ENCODE peak calls at places on chromosomes 2 and 18, in four cellular contexts. I, A, H and Y are unnamed samples.

GRCh38 chr2:138615257-138615656 is 113.7 kb downstream of the SPOPL start:
- DNase-seq in I (no peak), A (no peak), H (peak), Y (no peak)

GRCh38 chr18:39571511-39571910 is 2005.9 kb upstream of the CELF4 start:
- DNase-seq in I (no peak), A (no peak), H (peak), Y (no peak)

GRCh38 chr2:148909114-148909513 is 34.1 kb downstream of the KIF5C start:
- DNase-seq in I (no peak), A (peak), H (no peak), Y (no peak)

GRCh38 chr18:76823574-76823973 is 1.2 kb downstream of the ZNF236 start:
- DNase-seq in I (peak), A (no peak), H (peak), Y (no peak)

GRCh38 chr2:20356042-20356441 is 5.4 kb upstream of the PUM2 start:
- DNase-seq in I (no peak), A (no peak), H (peak), Y (no peak)

GRCh38 chr2:72889991-72890390 is 2.8 kb downstream of the SPR start:
- DNase-seq in I (no peak), A (no peak), H (no peak), Y (no peak)

GRCh38 chr2:42238644-42239288 is 69.6 kb downstream of the EML4 start:
- DNase-seq in I (peak), A (no peak), H (no peak), Y (no peak)

GRCh38 chr2:224838335-224838734 is 122.2 kb upstream of the CCDC195 start:
- DNase-seq in I (no peak), A (no peak), H (peak), Y (no peak)

GRCh38 chr2:223674998-223675609 is 72.9 kb upstream of the SCG2 start:
- DNase-seq in I (no peak), A (no peak), H (peak), Y (no peak)

GRCh38 chr2:42931147-42931817 is 138.9 kb upstream of the HAAO start:
- DNase-seq in I (no peak), A (no peak), H (no peak), Y (no peak)

GRCh38 chr2:180970052-180970451 is 10.4 kb upstream of the UBE2E3 start:
- DNase-seq in I (no peak), A (no peak), H (no peak), Y (no peak)

GRCh38 chr2:182949572-182950189 is 83.2 kb upstream of the FRZB start:
- DNase-seq in I (no peak), A (no peak), H (peak), Y (no peak)

GRCh38 chr2:16604236-16604635 is 61.4 kb downstream of the CYRIA start:
- DNase-seq in I (no peak), A (no peak), H (no peak), Y (no peak)

GRCh38 chr2:81263989-81264388 is 959.4 kb upstream of the LRRTM1 start:
- DNase-seq in I (no peak), A (no peak), H (no peak), Y (no peak)

GRCh38 chr2:46645681-46646162 is 166.4 kb downstream of the TMEM247 start:
- DNase-seq in I (no peak), A (no peak), H (peak), Y (no peak)

GRCh38 chr2:50611261-50612020 is 420.5 kb downstream of the NRXN1 start:
- DNase-seq in I (no peak), A (no peak), H (no peak), Y (no peak)

GRCh38 chr2:100013892-100014677 is 128.3 kb downstream of the AFF3 start:
- DNase-seq in I (no peak), A (peak), H (peak), Y (peak)

GRCh38 chr2:209238765-209239584 is 184.9 kb upstream of the MAP2 start:
- DNase-seq in I (no peak), A (no peak), H (no peak), Y (no peak)

GRCh38 chr2:97740590-97741182 is 27.3 kb downstream of the ZAP70 start:
- DNase-seq in I (peak), A (no peak), H (no peak), Y (no peak)

GRCh38 chr2:62801814-62802524 is 96.5 kb downstream of the EHBP1 start:
- DNase-seq in I (no peak), A (no peak), H (no peak), Y (no peak)

GRCh38 chr18:48027401-48027931 is 97.0 kb upstream of the SMAD2 start:
- DNase-seq in I (no peak), A (peak), H (no peak), Y (peak)